ENCODE peak calls at places on chromosomes 2 and 18, in five cellular contexts. W is stimulated activated CD8-positive, alpha-beta memory T cell treated with anti-CD3 and anti-CD28 coated beads, Interleukin-2, amount 100 ng/mL, for 48 hours; X is GM12865; G is renal cortical epithelial cell; A is cortex of kidney. Y is an unnamed sample.
A peak's percentile ranks its signal among the peaks of the same experiment; 100 is the strongest.

GRCh38 chr2:180240774-180241173 is 233.7 kb upstream of the CWC22 start:
- DNase-seq in W (no peak), X (no peak), G (peak; percentile 24), A (no peak), Y (peak; percentile 42)

GRCh38 chr2:74497777-74498499 is 1.5 kb downstream of the LBX2 start:
- DNase-seq in W (no peak), X (peak; percentile 52), G (no peak), A (no peak), Y (no peak)

GRCh38 chr18:75280427-75281280 is 70.1 kb downstream of the TSHZ1 start:
- DNase-seq in W (no peak), X (no peak), G (peak; percentile 27), A (no peak), Y (no peak)

GRCh38 chr2:122748552-122749011 is 993.1 kb downstream of the TSN start:
- DNase-seq in W (no peak), X (no peak), G (peak; percentile 90), A (no peak), Y (peak; percentile 94)

GRCh38 chr2:232502901-232503791 is 15.5 kb upstream of the ECEL1 start:
- DNase-seq in W (peak; percentile 25), X (no peak), G (no peak), A (no peak), Y (no peak)

GRCh38 chr2:12155308-12156061 is 409.1 kb downstream of the LPIN1 start:
- DNase-seq in W (no peak), X (peak; percentile 18), G (no peak), A (no peak), Y (peak; percentile 85)

GRCh38 chr2:7011376-7012083 is 94.3 kb downstream of the RNF144A start:
- DNase-seq in W (no peak), X (no peak), G (no peak), A (no peak), Y (no peak)

GRCh38 chr2:218406949-218407703 is 7.5 kb downstream of the CTDSP1 start:
- DNase-seq in W (no peak), X (peak; percentile 52), G (peak; percentile 28), A (no peak), Y (peak; percentile 27)

GRCh38 chr2:134365356-134365755 is 111.5 kb downstream of the MGAT5 start:
- DNase-seq in W (no peak), X (peak; percentile 14), G (no peak), A (no peak), Y (no peak)

GRCh38 chr2:204108301-204108700 is 171.7 kb downstream of the ICOS start:
- DNase-seq in W (peak; percentile 43), X (peak; percentile 43), G (peak; percentile 26), A (no peak), Y (no peak)

GRCh38 chr2:36659872-36660312 is 36.6 kb upstream of the VIT start:
- DNase-seq in W (no peak), X (peak; percentile 25), G (peak; percentile 53), A (no peak), Y (peak; percentile 37)

GRCh38 chr2:64672708-64673107 is 19.0 kb upstream of the SERTAD2 start:
- DNase-seq in W (no peak), X (no peak), G (no peak), A (no peak), Y (peak; percentile 43)

Y was measured in bronchial epithelial cell.